ENCODE peak calls at places on chromosome 15, in seven cellular contexts. F, U, R, H, T, S and M are unnamed samples.

GRCh38 chr15:68228143-68228970 is 1.2 kb downstream of the CLN6 start:
- DNase-seq in F (no peak), U (peak; percentile 26), R (no peak), H (no peak), T (no peak), S (no peak), M (peak; percentile 55)

GRCh38 chr15:78037328-78037727 is 40.2 kb downstream of the TBC1D2B start:
- DNase-seq in F (no peak), U (no peak), R (no peak), H (no peak), T (no peak), S (no peak), M (no peak)

GRCh38 chr15:99042909-99043308 is 35.3 kb upstream of the PGPEP1L start:
- DNase-seq in F (no peak), U (no peak), R (no peak), H (no peak), T (no peak), S (no peak), M (no peak)

GRCh38 chr15:62665449-62665848 is 377.1 kb upstream of the TPM1 start:
- DNase-seq in F (no peak), U (no peak), R (no peak), H (no peak), T (no peak), S (no peak), M (no peak)

GRCh38 chr15:101348015-101348414 is 53.0 kb upstream of the SNRPA1 start:
- DNase-seq in F (no peak), U (no peak), R (no peak), H (no peak), T (no peak), S (no peak), M (no peak)

GRCh38 chr15:43518073-43518761 is 809 bp downstream of the MAP1A start:
- DNase-seq in F (no peak), U (no peak), R (no peak), H (no peak), T (no peak), S (no peak), M (peak; percentile 58)

GRCh38 chr15:64896371-64897069 is 15.2 kb upstream of the ANKDD1A start:
- DNase-seq in F (no peak), U (no peak), R (no peak), H (no peak), T (no peak), S (no peak), M (no peak)

GRCh38 chr15:88940110-88940675 is 27.0 kb upstream of the MFGE8 start:
- DNase-seq in F (no peak), U (no peak), R (no peak), H (no peak), T (no peak), S (no peak), M (no peak)

GRCh38 chr15:84823580-84823878 is 6.4 kb downstream of the ALPK3 start:
- DNase-seq in F (no peak), U (no peak), R (no peak), H (no peak), T (no peak), S (no peak), M (no peak)

GRCh38 chr15:66835558-66835878 is 133.5 kb downstream of the SMAD6 start:
- DNase-seq in F (no peak), U (no peak), R (no peak), H (no peak), T (no peak), S (no peak), M (no peak)

GRCh38 chr15:63565784-63566183 is 31.4 kb upstream of the FBXL22 start:
- DNase-seq in F (no peak), U (no peak), R (no peak), H (no peak), T (no peak), S (no peak), M (no peak)

GRCh38 chr15:73031648-73032047 is 20.6 kb upstream of the NEO1 start:
- DNase-seq in F (no peak), U (no peak), R (no peak), H (no peak), T (no peak), S (no peak), M (no peak)

GRCh38 chr15:35557012-35557411 is 11.0 kb upstream of the DPH6 start:
- DNase-seq in F (no peak), U (no peak), R (no peak), H (no peak), T (no peak), S (no peak), M (no peak)

GRCh38 chr15:61890106-61890505 is 170.1 kb downstream of the VPS13C start:
- DNase-seq in F (no peak), U (peak; percentile 13), R (no peak), H (no peak), T (no peak), S (no peak), M (no peak)

GRCh38 chr15:43274136-43274535 is 7.4 kb upstream of the TGM5 start:
- DNase-seq in F (peak; percentile 71), U (no peak), R (peak; percentile 66), H (no peak), T (no peak), S (peak; percentile 82), M (peak; percentile 87)

GRCh38 chr15:77527164-77527778 is 105.4 kb downstream of the LINGO1 start:
- DNase-seq in F (no peak), U (no peak), R (no peak), H (no peak), T (no peak), S (no peak), M (no peak)

GRCh38 chr15:49686626-49687025 is 65.8 kb downstream of the DTWD1 start:
- DNase-seq in F (no peak), U (no peak), R (no peak), H (no peak), T (no peak), S (no peak), M (no peak)

GRCh38 chr15:63461230-63461629 is 43.2 kb upstream of the USP3 start:
- DNase-seq in F (no peak), U (no peak), R (no peak), H (no peak), T (no peak), S (no peak), M (no peak)

GRCh38 chr15:54803987-54804386 is 392.8 kb downstream of the RSL24D1 start:
- DNase-seq in F (no peak), U (no peak), R (no peak), H (no peak), T (no peak), S (no peak), M (no peak)

GRCh38 chr15:54808321-54808720 is 388.4 kb downstream of the RSL24D1 start:
- DNase-seq in F (no peak), U (no peak), R (no peak), H (no peak), T (no peak), S (no peak), M (no peak)

DNA sequence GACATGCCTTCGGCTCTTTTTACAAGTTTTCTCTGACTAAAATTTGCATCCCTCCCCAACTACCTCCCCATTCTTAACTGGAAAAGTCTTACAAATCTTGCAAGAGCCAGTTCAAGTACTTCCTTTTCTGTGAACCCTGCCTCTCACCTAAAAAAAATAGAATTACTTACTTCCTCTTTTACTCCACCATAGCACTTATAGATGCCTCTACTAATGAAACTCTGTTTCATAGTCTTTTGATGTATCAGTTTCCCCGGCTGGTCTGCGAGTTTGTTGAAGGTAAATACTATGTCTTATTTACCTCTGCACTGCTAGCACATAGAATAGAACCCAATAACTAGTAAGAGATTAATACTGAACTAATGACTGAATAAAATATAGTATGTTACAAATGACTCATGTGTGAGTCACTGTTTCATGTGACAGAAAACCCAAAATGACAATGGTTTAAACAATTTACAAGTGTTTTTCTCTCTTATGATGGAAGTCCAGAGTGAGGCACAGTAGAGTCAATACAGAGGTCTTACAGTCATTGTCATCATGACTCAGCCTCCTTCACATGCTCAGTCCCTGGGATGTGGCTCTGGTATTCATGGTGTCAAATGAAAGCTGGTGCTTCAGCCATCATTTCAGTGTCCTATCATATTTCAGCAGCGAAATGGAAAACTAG is 393.5 kb downstream of the RSL24D1 start:
- DNase-seq in F (no peak), U (peak; percentile 61), R (no peak), H (no peak), T (no peak), S (no peak), M (no peak)
- TF ChIP-seq POLR2A in F (no peak), U (no peak), R (no peak), H (no peak), T (no peak), S (no peak), M (no peak)

GRCh38 chr15:90001683-90002427 is 731 bp downstream of the ZNF710 start:
- DNase-seq in F (peak; percentile 53), U (peak; percentile 67), R (no peak), H (peak; percentile 70), T (peak; percentile 80), S (peak; percentile 65), M (peak; percentile 59)
- TF ChIP-seq POLR2A in F (no peak), U (no peak), R (no peak), H (no peak), T (peak; percentile 31), S (peak; percentile 20), M (no peak)

GRCh38 chr15:36972704-36973103 is 127.6 kb downstream of the MEIS2 start:
- DNase-seq in F (no peak), U (no peak), R (no peak), H (no peak), T (no peak), S (no peak), M (no peak)
- TF ChIP-seq POLR2A in F (no peak), U (no peak), R (no peak), H (no peak), T (no peak), S (no peak), M (no peak)

GRCh38 chr15:58291848-58292247 is 139.9 kb upstream of the LIPC start:
- DNase-seq in F (no peak), U (no peak), R (no peak), H (no peak), T (no peak), S (no peak), M (no peak)
- TF ChIP-seq POLR2A in F (no peak), U (no peak), R (no peak), H (no peak), T (no peak), S (no peak), M (no peak)

DNA sequence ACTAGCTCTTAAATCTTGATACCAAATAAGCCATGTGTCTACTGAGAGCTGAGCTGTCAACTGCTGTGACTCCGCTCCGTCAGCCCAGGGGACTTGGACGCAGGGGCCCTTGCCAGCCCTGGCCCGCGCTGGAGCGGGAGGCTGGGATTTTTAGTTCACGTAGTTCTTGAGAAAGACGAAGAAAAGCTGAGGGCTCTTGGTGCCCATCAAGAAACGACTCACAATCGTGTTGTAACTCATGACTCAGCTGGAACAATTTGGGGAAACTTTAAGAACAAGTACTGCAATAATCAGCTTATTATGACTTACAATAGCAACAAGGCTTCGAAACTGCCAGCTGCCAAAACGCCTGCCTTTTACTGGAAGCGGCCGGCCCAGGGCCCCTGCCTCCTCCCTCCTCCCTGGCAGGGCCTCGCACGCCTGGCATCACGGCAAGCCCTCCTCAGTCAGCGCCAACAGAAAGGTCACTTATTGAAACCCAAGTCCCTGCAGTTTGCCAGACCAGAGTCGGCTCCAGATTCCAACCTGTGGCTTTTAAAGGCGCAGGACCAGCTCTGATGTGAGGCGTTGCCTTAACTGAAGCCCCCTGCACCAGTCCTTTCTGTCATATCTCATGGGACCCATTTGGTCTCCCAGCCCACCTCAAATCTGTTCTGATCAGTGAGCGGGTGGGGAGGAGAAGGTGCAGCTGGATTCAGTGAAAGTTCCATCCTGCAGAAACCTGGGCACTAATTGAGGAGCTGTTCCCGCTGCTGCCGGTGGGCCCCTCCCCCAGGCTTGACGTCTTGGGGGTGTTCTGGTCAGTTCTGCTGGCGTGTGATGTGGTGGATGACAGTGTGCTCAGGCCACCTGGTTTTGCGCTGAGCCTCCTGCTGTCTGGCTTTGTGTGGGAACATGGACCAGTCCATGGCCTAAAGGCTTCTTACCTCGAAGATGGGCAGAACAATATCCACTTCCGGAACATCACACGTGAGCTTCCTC is 60.1 kb downstream of the RGMA start:
- DNase-seq in F (peak; percentile 84), U (no peak), R (no peak), H (no peak), T (peak; percentile 51), S (peak; percentile 88), M (peak; percentile 94)
- TF ChIP-seq POLR2A in F (no peak), U (no peak), R (no peak), H (no peak), T (peak; percentile 19), S (no peak), M (no peak)